ENCODE peak calls at places on chromosomes 6 and 20, in nine cellular contexts. One of them, this sample, is unnamed.

GRCh38 chr20:20802328-20802727 is 89.9 kb upstream of the RALGAPA2 start:
- DNase-seq in keratinocyte: no peak
- DNase-seq in choroid plexus epithelial cell: no peak
- DNase-seq in hepatocyte: no peak
- DNase-seq in fibroblast of lung: no peak
- DNase-seq in GM13977: no peak
- DNase-seq in body of pancreas: no peak
- DNase-seq in GM23338: no peak
- DNase-seq in AG10803: no peak
- DNase-seq in this sample: no peak

GRCh38 chr20:1382670-1383069 is 10.2 kb downstream of the FKBP1A start:
- DNase-seq in keratinocyte: no peak
- DNase-seq in choroid plexus epithelial cell: no peak
- DNase-seq in hepatocyte: no peak
- DNase-seq in fibroblast of lung: no peak
- DNase-seq in GM13977: no peak
- DNase-seq in body of pancreas: no peak
- DNase-seq in GM23338: no peak
- DNase-seq in AG10803: no peak
- DNase-seq in this sample: no peak

GRCh38 chr6:33430991-33431879 is 11.4 kb downstream of the SYNGAP1 start:
- DNase-seq in keratinocyte: no peak
- DNase-seq in choroid plexus epithelial cell: peak
- DNase-seq in hepatocyte: peak
- DNase-seq in fibroblast of lung: peak
- DNase-seq in GM13977: peak
- DNase-seq in body of pancreas: peak
- DNase-seq in GM23338: peak
- DNase-seq in AG10803: peak
- DNase-seq in this sample: peak

GRCh38 chr20:1885940-1886693 is 9.1 kb upstream of the SIRPA start:
- DNase-seq in keratinocyte: no peak
- DNase-seq in choroid plexus epithelial cell: no peak
- DNase-seq in hepatocyte: no peak
- DNase-seq in fibroblast of lung: no peak
- DNase-seq in GM13977: no peak
- DNase-seq in body of pancreas: no peak
- DNase-seq in GM23338: no peak
- DNase-seq in AG10803: no peak
- DNase-seq in this sample: no peak

GRCh38 chr6:22141271-22141745 is 155.5 kb downstream of the PRL start:
- DNase-seq in keratinocyte: no peak
- DNase-seq in choroid plexus epithelial cell: peak
- DNase-seq in hepatocyte: peak
- DNase-seq in fibroblast of lung: peak
- DNase-seq in GM13977: no peak
- DNase-seq in body of pancreas: peak
- DNase-seq in GM23338: no peak
- DNase-seq in AG10803: no peak
- DNase-seq in this sample: no peak

GRCh38 chr6:37483502-37483901 is 16.2 kb downstream of the CCDC167 start:
- DNase-seq in keratinocyte: peak
- DNase-seq in choroid plexus epithelial cell: no peak
- DNase-seq in hepatocyte: no peak
- DNase-seq in fibroblast of lung: no peak
- DNase-seq in GM13977: no peak
- DNase-seq in body of pancreas: no peak
- DNase-seq in GM23338: no peak
- DNase-seq in AG10803: no peak
- DNase-seq in this sample: no peak

GRCh38 chr6:99905209-99906106 is 88.6 kb downstream of the MCHR2 start:
- DNase-seq in keratinocyte: peak
- DNase-seq in choroid plexus epithelial cell: peak
- DNase-seq in hepatocyte: peak
- DNase-seq in fibroblast of lung: peak
- DNase-seq in GM13977: peak
- DNase-seq in body of pancreas: peak
- DNase-seq in GM23338: peak
- DNase-seq in AG10803: peak
- DNase-seq in this sample: peak

GRCh38 chr20:58882704-58883089 is 30.2 kb downstream of the GNAS start:
- DNase-seq in keratinocyte: no peak
- DNase-seq in choroid plexus epithelial cell: no peak
- DNase-seq in hepatocyte: no peak
- DNase-seq in fibroblast of lung: no peak
- DNase-seq in GM13977: no peak
- DNase-seq in body of pancreas: no peak
- DNase-seq in GM23338: no peak
- DNase-seq in AG10803: no peak
- DNase-seq in this sample: no peak

GRCh38 chr6:81834141-81834621 is 81.7 kb upstream of the TENT5A start:
- DNase-seq in keratinocyte: no peak
- DNase-seq in choroid plexus epithelial cell: peak
- DNase-seq in hepatocyte: peak
- DNase-seq in fibroblast of lung: peak
- DNase-seq in GM13977: no peak
- DNase-seq in body of pancreas: peak
- DNase-seq in GM23338: no peak
- DNase-seq in AG10803: peak
- DNase-seq in this sample: no peak

GRCh38 chr6:81842254-81842653 is 89.8 kb upstream of the TENT5A start:
- DNase-seq in keratinocyte: no peak
- DNase-seq in choroid plexus epithelial cell: peak
- DNase-seq in hepatocyte: no peak
- DNase-seq in fibroblast of lung: no peak
- DNase-seq in GM13977: no peak
- DNase-seq in body of pancreas: no peak
- DNase-seq in GM23338: no peak
- DNase-seq in AG10803: no peak
- DNase-seq in this sample: no peak

GRCh38 chr6:81838031-81838430 is 85.5 kb upstream of the TENT5A start:
- DNase-seq in keratinocyte: no peak
- DNase-seq in choroid plexus epithelial cell: peak
- DNase-seq in hepatocyte: peak
- DNase-seq in fibroblast of lung: peak
- DNase-seq in GM13977: no peak
- DNase-seq in body of pancreas: no peak
- DNase-seq in GM23338: no peak
- DNase-seq in AG10803: no peak
- DNase-seq in this sample: no peak

GRCh38 chr6:81843302-81843701 is 90.8 kb upstream of the TENT5A start:
- DNase-seq in keratinocyte: no peak
- DNase-seq in choroid plexus epithelial cell: no peak
- DNase-seq in hepatocyte: no peak
- DNase-seq in fibroblast of lung: no peak
- DNase-seq in GM13977: no peak
- DNase-seq in body of pancreas: no peak
- DNase-seq in GM23338: no peak
- DNase-seq in AG10803: no peak
- DNase-seq in this sample: no peak

DNA sequence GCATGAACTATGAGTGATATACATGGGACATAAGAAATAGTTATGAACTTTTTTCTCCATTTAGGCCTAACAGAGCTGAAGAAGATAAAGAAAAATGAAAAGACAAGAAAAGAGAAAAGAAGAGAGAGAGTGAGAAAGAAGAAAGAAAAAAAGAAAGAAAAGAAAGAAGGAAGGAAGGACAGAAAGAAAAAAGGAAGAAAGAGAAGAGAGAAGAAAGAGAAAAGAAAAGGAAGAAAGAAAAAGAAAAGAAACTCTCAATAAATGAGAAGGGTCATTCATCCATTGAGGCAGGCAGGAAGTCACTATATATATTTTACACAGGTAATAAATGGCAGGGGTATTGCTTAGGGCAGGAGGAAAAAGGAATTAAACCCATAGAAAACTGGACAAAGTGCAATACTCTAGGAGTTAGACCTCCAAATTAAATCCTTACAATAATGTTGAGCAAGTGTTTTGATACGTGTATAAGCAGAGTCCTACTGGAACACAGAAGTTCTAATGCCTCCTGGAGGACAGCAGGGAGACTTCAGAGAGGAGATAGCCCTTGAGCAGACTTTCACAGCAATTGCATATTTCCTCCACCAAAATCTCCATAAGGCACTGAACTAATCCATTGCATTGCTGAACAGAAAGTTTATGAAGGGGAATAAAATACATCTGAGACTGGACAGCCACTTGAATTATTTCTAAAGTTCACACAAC is 86.4 kb upstream of the TENT5A start:
- DNase-seq in keratinocyte: no peak
- DNase-seq in choroid plexus epithelial cell: peak
- DNase-seq in hepatocyte: no peak
- DNase-seq in fibroblast of lung: no peak
- DNase-seq in GM13977: no peak
- DNase-seq in body of pancreas: no peak
- DNase-seq in GM23338: peak
- DNase-seq in AG10803: no peak
- DNase-seq in this sample: no peak
- TF ChIP-seq CTCF in keratinocyte: no peak
- TF ChIP-seq CTCF in choroid plexus epithelial cell: peak
- TF ChIP-seq CTCF in hepatocyte: no peak
- TF ChIP-seq CTCF in fibroblast of lung: no peak
- TF ChIP-seq CTCF in GM13977: no peak
- TF ChIP-seq CTCF in body of pancreas: no peak
- TF ChIP-seq CTCF in GM23338: peak
- TF ChIP-seq CTCF in AG10803: no peak
- TF ChIP-seq CTCF in this sample: peak

GRCh38 chr6:170578909-170579308 is 5.5 kb downstream of the PDCD2 start:
- DNase-seq in keratinocyte: no peak
- DNase-seq in choroid plexus epithelial cell: no peak
- DNase-seq in hepatocyte: no peak
- DNase-seq in fibroblast of lung: no peak
- DNase-seq in GM13977: no peak
- DNase-seq in body of pancreas: no peak
- DNase-seq in GM23338: no peak
- DNase-seq in AG10803: no peak
- DNase-seq in this sample: no peak

GRCh38 chr6:170572704-170573466 is 11.6 kb downstream of the PDCD2 start:
- DNase-seq in keratinocyte: no peak
- DNase-seq in choroid plexus epithelial cell: no peak
- DNase-seq in hepatocyte: no peak
- DNase-seq in fibroblast of lung: no peak
- DNase-seq in GM13977: no peak
- DNase-seq in body of pancreas: no peak
- DNase-seq in GM23338: no peak
- DNase-seq in AG10803: no peak
- DNase-seq in this sample: no peak

GRCh38 chr6:170575250-170575649 is 9.2 kb downstream of the PDCD2 start:
- DNase-seq in keratinocyte: no peak
- DNase-seq in choroid plexus epithelial cell: peak
- DNase-seq in hepatocyte: peak
- DNase-seq in fibroblast of lung: no peak
- DNase-seq in GM13977: no peak
- DNase-seq in body of pancreas: no peak
- DNase-seq in GM23338: peak
- DNase-seq in AG10803: no peak
- DNase-seq in this sample: peak
- TF ChIP-seq CTCF in keratinocyte: peak
- TF ChIP-seq CTCF in choroid plexus epithelial cell: peak
- TF ChIP-seq CTCF in hepatocyte: peak
- TF ChIP-seq CTCF in fibroblast of lung: peak
- TF ChIP-seq CTCF in GM13977: peak
- TF ChIP-seq CTCF in body of pancreas: no peak
- TF ChIP-seq CTCF in GM23338: peak
- TF ChIP-seq CTCF in AG10803: no peak
- TF ChIP-seq CTCF in this sample: no peak

GRCh38 chr6:89302195-89302770 is 12.8 kb downstream of the GABRR2 start:
- DNase-seq in keratinocyte: no peak
- DNase-seq in choroid plexus epithelial cell: no peak
- DNase-seq in hepatocyte: no peak
- DNase-seq in fibroblast of lung: no peak
- DNase-seq in GM13977: no peak
- DNase-seq in body of pancreas: no peak
- DNase-seq in GM23338: no peak
- DNase-seq in AG10803: no peak
- DNase-seq in this sample: no peak

GRCh38 chr6:89298680-89299450 is 16.2 kb downstream of the GABRR2 start:
- DNase-seq in keratinocyte: no peak
- DNase-seq in choroid plexus epithelial cell: peak
- DNase-seq in hepatocyte: peak
- DNase-seq in fibroblast of lung: peak
- DNase-seq in GM13977: peak
- DNase-seq in body of pancreas: no peak
- DNase-seq in GM23338: no peak
- DNase-seq in AG10803: peak
- DNase-seq in this sample: peak

GRCh38 chr6:89301586-89302194 is 13.4 kb downstream of the GABRR2 start:
- DNase-seq in keratinocyte: no peak
- DNase-seq in choroid plexus epithelial cell: no peak
- DNase-seq in hepatocyte: no peak
- DNase-seq in fibroblast of lung: no peak
- DNase-seq in GM13977: no peak
- DNase-seq in body of pancreas: no peak
- DNase-seq in GM23338: no peak
- DNase-seq in AG10803: no peak
- DNase-seq in this sample: no peak

GRCh38 chr6:89297695-89298351 is 17.3 kb downstream of the GABRR2 start:
- DNase-seq in keratinocyte: peak
- DNase-seq in choroid plexus epithelial cell: peak
- DNase-seq in hepatocyte: peak
- DNase-seq in fibroblast of lung: peak
- DNase-seq in GM13977: peak
- DNase-seq in body of pancreas: no peak
- DNase-seq in GM23338: no peak
- DNase-seq in AG10803: peak
- DNase-seq in this sample: peak

DNA sequence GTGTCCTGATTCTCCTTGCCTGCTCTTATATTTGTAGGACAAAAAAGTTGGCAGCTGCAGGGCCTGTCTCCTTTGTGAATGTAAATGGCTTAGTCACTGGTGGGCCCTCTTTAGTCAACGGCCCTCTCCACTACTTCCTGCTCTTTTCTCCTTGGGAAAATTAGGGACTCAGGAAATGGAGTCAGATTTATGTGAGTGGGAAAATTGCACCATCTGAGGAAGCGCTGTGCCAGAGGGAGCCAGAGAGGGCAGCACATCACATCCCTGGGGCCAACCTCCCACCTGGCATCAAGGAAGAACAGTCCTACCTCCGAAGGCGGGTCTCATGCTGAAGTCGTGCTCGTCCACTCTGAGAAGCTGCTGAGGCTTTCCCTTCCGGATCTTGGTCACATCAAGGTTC is 15.6 kb downstream of the GABRR2 start:
- DNase-seq in keratinocyte: no peak
- DNase-seq in choroid plexus epithelial cell: no peak
- DNase-seq in hepatocyte: no peak
- DNase-seq in fibroblast of lung: peak
- DNase-seq in GM13977: no peak
- DNase-seq in body of pancreas: no peak
- DNase-seq in GM23338: peak
- DNase-seq in AG10803: no peak
- DNase-seq in this sample: no peak
- TF ChIP-seq CTCF in keratinocyte: peak
- TF ChIP-seq CTCF in choroid plexus epithelial cell: peak
- TF ChIP-seq CTCF in hepatocyte: no peak
- TF ChIP-seq CTCF in fibroblast of lung: no peak
- TF ChIP-seq CTCF in GM13977: peak
- TF ChIP-seq CTCF in body of pancreas: no peak
- TF ChIP-seq CTCF in GM23338: peak
- TF ChIP-seq CTCF in AG10803: no peak
- TF ChIP-seq CTCF in this sample: no peak

DNA sequence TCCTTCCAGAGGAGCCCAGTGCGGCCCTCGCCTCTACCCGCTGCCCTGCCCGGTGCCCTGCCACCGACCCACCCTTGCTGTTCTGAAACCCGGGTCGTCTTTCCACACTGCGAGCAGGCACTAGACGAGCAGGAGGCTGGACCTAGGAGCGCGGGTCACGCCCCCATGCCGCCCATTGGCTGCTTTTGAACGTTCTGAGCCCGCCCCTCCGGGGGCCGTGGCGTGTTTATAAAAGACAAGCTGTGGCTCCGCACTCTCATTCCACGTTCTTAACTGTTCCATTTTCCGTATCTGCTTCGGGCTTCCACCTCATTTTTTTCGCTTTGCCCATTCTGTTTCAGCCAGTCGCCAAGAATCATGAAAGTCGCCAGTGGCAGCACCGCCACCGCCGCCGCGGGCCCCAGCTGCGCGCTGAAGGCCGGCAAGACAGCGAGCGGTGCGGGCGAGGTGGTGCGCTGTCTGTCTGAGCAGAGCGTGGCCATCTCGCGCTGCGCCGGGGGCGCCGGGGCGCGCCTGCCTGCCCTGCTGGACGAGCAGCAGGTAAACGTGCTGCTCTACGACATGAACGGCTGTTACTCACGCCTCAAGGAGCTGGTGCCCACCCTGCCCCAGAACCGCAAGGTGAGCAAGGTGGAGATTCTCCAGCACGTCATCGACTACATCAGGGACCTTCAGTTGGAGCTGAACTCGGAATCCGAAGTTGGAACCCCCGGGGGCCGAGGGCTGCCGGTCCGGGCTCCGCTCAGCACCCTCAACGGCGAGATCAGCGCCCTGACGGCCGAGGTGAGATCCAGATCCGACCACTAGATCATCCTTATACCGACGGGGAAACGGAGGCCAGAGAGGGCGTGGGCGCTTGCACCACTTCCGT is at the start of gene ID1:
- DNase-seq in keratinocyte: no peak
- DNase-seq in choroid plexus epithelial cell: peak
- DNase-seq in hepatocyte: peak
- DNase-seq in fibroblast of lung: peak
- DNase-seq in GM13977: peak
- DNase-seq in body of pancreas: peak
- DNase-seq in GM23338: peak
- DNase-seq in AG10803: peak
- DNase-seq in this sample: peak
- TF ChIP-seq CTCF in keratinocyte: no peak
- TF ChIP-seq CTCF in choroid plexus epithelial cell: no peak
- TF ChIP-seq CTCF in hepatocyte: no peak
- TF ChIP-seq CTCF in fibroblast of lung: no peak
- TF ChIP-seq CTCF in GM13977: no peak
- TF ChIP-seq CTCF in body of pancreas: no peak
- TF ChIP-seq CTCF in GM23338: no peak
- TF ChIP-seq CTCF in AG10803: no peak
- TF ChIP-seq CTCF in this sample: no peak